ENCODE peak calls at places on chromosomes 2 and 18, in eight cellular contexts. V is colonic mucosa, I is gastrocnemius medialis, J is cardiac fibroblast, M is IMR-90, S is AG09309, L is MM.1S, C is OCI-LY7. U is an unnamed sample.

GRCh38 chr2:165587335-165587938 is 117.9 kb downstream of the CSRNP3 start:
- DNase-seq in V (peak), I (no peak), J (no peak), M (no peak), S (no peak), L (peak), C (peak), U (no peak)

GRCh38 chr2:18077724-18078123 is 199.3 kb downstream of the KCNS3 start:
- DNase-seq in V (no peak), I (no peak), J (peak), M (peak), S (peak), L (peak), C (no peak), U (peak)

GRCh38 chr2:131062066-131062465 is 31.2 kb downstream of the FAM168B start:
- DNase-seq in V (no peak), I (no peak), J (no peak), M (no peak), S (no peak), L (no peak), C (no peak), U (no peak)

GRCh38 chr2:143617803-143618415 is 488.7 kb downstream of the ARHGAP15 start:
- DNase-seq in V (no peak), I (no peak), J (no peak), M (no peak), S (no peak), L (peak), C (no peak), U (no peak)

GRCh38 chr2:138609446-138609845 is 107.9 kb downstream of the SPOPL start:
- DNase-seq in V (no peak), I (no peak), J (no peak), M (no peak), S (no peak), L (no peak), C (no peak), U (no peak)

GRCh38 chr2:195646424-195646823 is 10.6 kb upstream of the SLC39A10 start:
- DNase-seq in V (no peak), I (no peak), J (no peak), M (no peak), S (no peak), L (no peak), C (no peak), U (no peak)

GRCh38 chr2:1972428-1972827 is 228.1 kb upstream of the PXDN start:
- DNase-seq in V (no peak), I (no peak), J (peak), M (no peak), S (peak), L (no peak), C (no peak), U (no peak)

GRCh38 chr2:172710584-172711024 is 25.0 kb upstream of the RAPGEF4 start:
- DNase-seq in V (peak), I (no peak), J (peak), M (peak), S (peak), L (peak), C (peak), U (peak)

GRCh38 chr2:26605195-26605968 is 35.8 kb downstream of the CIB4 start:
- DNase-seq in V (peak), I (no peak), J (peak), M (peak), S (peak), L (peak), C (peak), U (peak)

DNA sequence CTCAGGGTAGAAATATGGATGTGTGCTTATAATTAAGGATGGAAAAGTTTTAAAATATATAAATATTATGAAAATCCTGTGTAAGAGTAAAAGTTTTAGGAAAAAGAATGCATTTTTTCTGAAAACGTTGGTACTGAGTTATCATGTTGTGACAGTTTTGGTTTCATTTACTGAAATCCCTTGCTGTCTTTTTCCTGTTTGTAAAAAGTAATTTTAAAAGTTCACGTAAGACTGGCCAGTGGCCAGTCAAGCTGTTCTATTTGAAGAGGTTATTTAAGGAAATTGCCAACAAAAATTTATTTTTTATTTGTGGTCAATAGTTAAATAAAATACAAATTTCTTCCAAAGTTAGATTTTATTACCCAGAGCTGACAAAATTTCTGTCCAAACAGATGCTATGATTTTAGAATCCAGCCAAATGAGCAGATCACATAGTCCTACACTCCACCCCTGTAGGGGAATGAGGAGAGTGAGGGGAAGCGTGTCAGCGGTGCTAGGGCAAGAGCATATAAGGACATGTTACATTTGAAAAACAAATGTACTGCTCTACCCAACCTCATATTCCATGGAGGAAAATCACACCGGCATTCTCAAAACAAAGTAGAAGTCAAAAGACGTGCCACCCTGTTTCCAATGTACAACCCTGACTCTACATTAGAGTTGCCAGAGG is 297.9 kb upstream of the TFPI start:
- DNase-seq in V (no peak), I (no peak), J (no peak), M (no peak), S (no peak), L (peak), C (no peak), U (no peak)
- H3K4me3 ChIP-seq in V (no peak), I (no peak), J (no peak), M (no peak), S (no peak), L (no peak), C (no peak), U (no peak)

DNA sequence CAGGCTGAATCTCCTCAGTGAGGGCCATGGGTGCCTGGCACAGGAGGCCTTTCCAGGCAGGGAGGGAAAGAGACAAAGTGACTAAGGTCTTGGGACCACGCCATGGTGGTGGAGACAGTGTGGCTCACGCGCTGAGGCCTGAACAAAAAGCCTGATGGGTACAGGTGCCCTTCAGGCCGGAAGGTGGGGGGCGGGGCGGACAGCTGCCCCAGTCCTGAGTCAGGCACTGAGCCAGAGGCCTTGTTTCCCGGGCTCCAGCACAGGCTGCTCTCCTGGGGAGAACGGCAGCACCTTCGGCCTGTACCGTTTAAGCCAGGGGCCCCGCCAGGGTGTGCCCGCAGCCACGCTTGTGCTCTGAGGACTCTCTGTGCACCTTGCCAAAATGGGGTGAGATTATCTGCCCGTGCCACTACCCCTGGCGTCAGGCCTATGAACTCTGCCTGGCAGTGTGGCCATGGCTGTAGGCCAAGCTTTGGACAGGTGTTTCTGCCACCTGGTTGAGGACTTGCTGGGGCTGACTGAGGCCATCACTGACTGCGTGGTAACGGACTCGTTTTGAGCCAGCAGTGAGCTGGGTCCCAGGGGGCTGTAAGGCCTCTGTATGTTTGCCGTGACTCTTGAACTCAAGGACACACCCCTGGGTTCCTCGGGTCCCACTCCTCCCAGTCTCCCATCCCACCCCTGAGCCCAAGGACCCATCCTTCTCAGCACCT is 31.7 kb upstream of the DNMT3A start:
- DNase-seq in V (peak), I (peak), J (no peak), M (no peak), S (no peak), L (no peak), C (no peak), U (no peak)
- TF ChIP-seq CTCF in V (no peak), I (no peak), J (no peak), M (no peak), S (no peak), L (no peak), C (no peak), U (no peak)

DNA sequence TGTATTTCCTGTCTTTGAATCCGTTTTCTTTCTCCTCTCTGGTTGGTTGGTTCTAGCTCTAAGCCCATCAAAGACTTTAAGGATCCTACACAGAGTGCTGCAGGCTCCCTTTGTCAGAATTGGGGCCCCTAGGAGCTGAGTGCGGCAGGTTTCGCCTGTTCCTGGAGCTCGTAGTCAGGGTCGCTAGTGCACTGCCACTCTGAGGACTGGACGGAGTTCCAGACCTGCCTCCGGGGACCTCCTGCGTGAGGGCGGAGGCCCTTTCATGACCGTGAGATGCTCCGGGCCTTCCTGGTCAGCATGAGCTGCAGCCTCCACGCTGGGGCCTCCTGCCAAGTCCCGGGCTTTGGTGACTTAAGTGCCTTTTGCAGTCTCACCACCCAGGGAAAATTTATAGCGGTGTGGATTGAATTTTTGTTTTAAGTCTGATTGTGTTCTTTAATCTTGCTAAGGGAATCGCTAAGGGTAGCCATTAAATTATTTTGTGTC is 33.7 kb downstream of the CHRNA1 start:
- DNase-seq in V (no peak), I (no peak), J (no peak), M (no peak), S (no peak), L (no peak), C (no peak), U (no peak)
- H3K4me3 ChIP-seq in V (peak), I (peak), J (no peak), M (no peak), S (peak), L (peak), C (no peak), U (peak)

GRCh38 chr2:232749331-232749730 is 27.0 kb downstream of the KCNJ13 start:
- DNase-seq in V (no peak), I (no peak), J (no peak), M (no peak), S (no peak), L (no peak), C (no peak), U (no peak)
- TF ChIP-seq CTCF in V (no peak), I (no peak), J (no peak), M (no peak), S (no peak), L (no peak), C (no peak), U (no peak)

DNA sequence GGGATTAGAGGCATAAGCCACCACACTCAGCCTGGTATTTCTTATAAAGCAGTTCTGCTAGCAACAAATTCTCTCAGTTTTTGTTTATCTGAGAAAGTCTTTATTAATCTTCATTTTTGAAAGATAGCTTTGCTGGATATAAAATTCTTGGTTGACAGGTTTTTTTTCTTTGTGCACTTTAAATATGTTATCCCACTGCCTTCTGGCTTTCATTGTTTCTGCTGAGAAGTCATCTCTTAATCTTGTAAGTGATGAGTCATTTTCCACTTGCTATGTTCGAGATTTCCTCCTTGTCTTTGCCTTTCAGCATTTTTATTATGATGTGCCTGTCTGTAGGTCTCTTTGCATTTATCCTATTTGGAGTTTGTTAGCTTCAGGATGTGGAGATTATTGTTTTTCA is 5.9 kb upstream of the ELAC1 start:
- DNase-seq in V (no peak), I (no peak), J (no peak), M (no peak), S (no peak), L (no peak), C (no peak), U (no peak)
- H3K4me3 ChIP-seq in V (no peak), I (no peak), J (no peak), M (no peak), S (no peak), L (no peak), C (no peak), U (no peak)

DNA sequence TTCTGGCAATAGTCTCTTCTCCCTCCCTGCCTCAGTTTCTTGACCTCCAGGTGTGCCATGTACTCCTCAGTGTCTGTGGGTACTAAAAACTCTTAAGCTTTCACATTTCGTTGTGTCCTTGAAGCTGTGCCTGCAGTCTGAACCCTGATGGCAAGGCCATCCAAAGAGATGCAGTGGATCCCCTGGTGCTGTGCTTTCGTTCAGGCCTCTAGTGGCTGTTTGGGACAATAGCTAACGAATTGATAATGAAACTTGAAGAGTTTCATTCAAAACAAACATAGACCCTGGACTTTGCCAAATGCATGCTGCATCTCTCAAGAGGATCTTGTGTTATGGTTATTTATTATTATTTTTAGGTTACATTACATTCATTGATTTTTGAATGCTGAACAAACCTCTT is 523.1 kb upstream of the FSIP2 start:
- DNase-seq in V (no peak), I (no peak), J (no peak), M (no peak), S (no peak), L (peak), C (peak), U (no peak)
- TF ChIP-seq CTCF in V (no peak), I (no peak), J (no peak), M (no peak), S (no peak), L (peak), C (peak), U (no peak)

DNA sequence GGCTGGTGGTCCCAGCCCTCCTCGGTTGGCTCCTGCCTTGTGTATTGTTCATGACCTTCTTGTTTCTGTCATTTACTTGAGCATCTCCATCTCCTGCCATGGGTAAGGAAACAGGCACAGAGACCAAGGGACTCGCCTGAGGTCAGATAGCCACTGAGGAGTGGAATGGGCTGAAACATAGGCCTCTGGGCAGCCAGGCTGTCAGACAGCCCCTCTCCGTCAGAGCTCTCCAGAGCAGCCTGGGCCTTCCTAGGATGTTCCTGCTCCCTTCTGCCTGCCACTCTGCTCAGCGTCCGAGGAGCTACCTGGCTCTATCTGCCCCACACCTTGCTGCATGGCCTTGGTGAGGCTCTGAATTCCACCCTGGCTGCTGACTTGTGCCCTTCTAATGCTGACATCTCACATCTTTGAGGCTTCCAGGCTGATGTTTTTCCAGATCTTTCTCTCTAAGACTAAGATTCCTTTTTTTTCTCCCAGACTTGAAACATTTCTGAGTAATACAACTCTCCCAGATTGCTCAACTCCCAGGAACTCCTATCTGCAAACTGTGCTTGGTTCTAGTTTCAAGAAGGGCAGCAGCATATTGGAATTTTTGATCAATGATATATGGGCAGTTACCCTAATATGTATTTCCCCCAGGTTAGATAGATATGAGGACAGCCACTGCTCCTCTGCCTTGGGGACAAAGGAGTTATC is 67.7 kb downstream of the MCFD2 start:
- DNase-seq in V (no peak), I (no peak), J (peak), M (peak), S (peak), L (no peak), C (no peak), U (peak)
- H3K4me3 ChIP-seq in V (no peak), I (no peak), J (no peak), M (no peak), S (no peak), L (no peak), C (no peak), U (no peak)